ENCODE peak calls at places on chromosomes 16 and 17, in eight cellular contexts. X, B, I, V, A, Q, H and T are unnamed samples.

GRCh38 chr16:23575834-23576233 is 18.3 kb downstream of the UBFD1 start:
- DNase-seq in V (no peak), Q (no peak), A (no peak), X (no peak), I (no peak), B (no peak), H (peak; percentile 54), T (no peak)

GRCh38 chr17:72175787-72176515 is 55.1 kb downstream of the SOX9 start:
- DNase-seq in A (no peak), V (no peak), I (peak; percentile 57), X (no peak), H (no peak), B (no peak), Q (no peak), T (no peak)

GRCh38 chr16:3180445-3180878 is 7.5 kb upstream of the OR1F1 start:
- DNase-seq in Q (no peak), A (no peak), H (peak; percentile 90), I (no peak), V (no peak), B (no peak), X (no peak), T (no peak)

GRCh38 chr17:83073389-83074063 is 5.9 kb upstream of the METRNL start:
- DNase-seq in V (no peak), A (no peak), Q (peak; percentile 71), X (no peak), I (no peak), H (no peak), B (peak; percentile 87), T (no peak)

GRCh38 chr16:83040174-83040573 is 413.4 kb downstream of the CDH13 start:
- DNase-seq in X (peak; percentile 6), V (no peak), Q (no peak), A (no peak), B (no peak), H (no peak), I (no peak), T (no peak)

GRCh38 chr17:67680445-67681224 is 37.1 kb upstream of the NOL11 start:
- DNase-seq in X (no peak), B (no peak), H (no peak), I (no peak), A (no peak), V (no peak), Q (no peak), T (no peak)

GRCh38 chr17:27089929-27090247 is 204.0 kb upstream of the WSB1 start:
- DNase-seq in Q (no peak), H (no peak), A (no peak), V (no peak), I (no peak), B (no peak), X (no peak), T (no peak)

GRCh38 chr17:27540300-27541105 is 84.3 kb downstream of the KSR1 start:
- DNase-seq in H (no peak), A (peak; percentile 69), Q (peak; percentile 86), B (peak; percentile 85), X (peak; percentile 99), V (no peak), I (peak; percentile 98), T (peak; percentile 62)

GRCh38 chr16:79299154-79299799 is 301.3 kb downstream of the MAF start:
- DNase-seq in X (no peak), V (no peak), I (no peak), H (no peak), Q (no peak), B (no peak), A (no peak), T (no peak)

GRCh38 chr17:32445075-32445427 is 741 bp downstream of the PSMD11 start:
- DNase-seq in I (peak; percentile 43), X (no peak), H (peak; percentile 81), Q (peak; percentile 70), A (no peak), B (peak; percentile 51), V (no peak), T (no peak)

GRCh38 chr16:2388875-2389433 is 40.3 kb upstream of the CCNF start:
- DNase-seq in V (no peak), A (no peak), X (peak; percentile 7), I (peak; percentile 95), Q (no peak), H (no peak), B (peak; percentile 7), T (no peak)

GRCh38 chr17:80984749-80985148 is 6.9 kb upstream of the CHMP6 start:
- DNase-seq in X (peak; percentile 90), H (peak; percentile 98), B (no peak), V (no peak), I (no peak), A (no peak), Q (peak; percentile 58), T (no peak)

DNA sequence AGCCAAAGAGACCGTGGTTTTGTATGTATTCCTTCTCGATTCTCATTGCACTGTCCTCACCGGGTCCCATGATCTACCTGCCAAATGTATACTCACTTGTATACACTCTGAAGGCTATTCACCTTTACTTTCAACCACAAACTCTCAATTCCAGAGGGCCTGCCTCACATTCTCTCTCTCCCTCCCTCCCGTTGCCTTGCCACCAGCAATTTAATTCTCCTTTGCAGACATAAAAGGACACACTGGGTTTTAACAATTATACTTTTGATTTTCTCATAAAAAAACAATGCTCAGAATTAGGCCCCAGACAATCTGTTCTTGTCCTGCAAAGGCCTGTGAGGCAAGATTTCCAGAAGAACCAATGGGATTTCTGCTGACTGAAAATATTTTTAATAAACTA is 265.1 kb upstream of the PSMD7 start:
- DNase-seq in X (no peak), V (no peak), B (no peak), I (no peak), A (no peak), Q (no peak), H (no peak), T (no peak)
- H3K27ac ChIP-seq in X (no peak overlapping the region), V (no peak overlapping the region), B (no peak overlapping the region), I (no peak overlapping the region), A (no peak overlapping the region), Q (no peak overlapping the region), H (no peak overlapping the region), T (no peak overlapping the region)

DNA sequence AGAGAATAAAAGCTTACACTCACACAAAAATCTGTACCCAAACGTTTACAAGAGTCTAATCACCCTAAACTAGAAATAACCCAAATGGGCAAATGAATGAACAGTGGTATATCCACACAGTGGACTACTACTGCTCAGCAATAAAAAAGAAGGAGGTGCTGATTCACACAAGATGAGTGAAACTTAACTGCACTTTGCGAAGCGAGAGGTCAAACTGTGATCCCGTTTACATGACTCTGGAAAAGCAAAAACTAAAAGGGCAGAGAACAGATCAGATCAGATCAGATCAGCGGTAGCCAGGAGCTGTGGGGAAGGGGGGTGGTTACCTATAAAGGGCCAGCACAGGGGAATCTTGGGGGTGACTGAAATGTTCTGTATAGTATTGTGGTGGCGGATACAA is 113.4 kb downstream of the TRIM37 start:
- DNase-seq in A (no peak), X (no peak), Q (peak; percentile 9), H (no peak), V (no peak), B (no peak), I (no peak), T (no peak)
- H3K27ac ChIP-seq in A (no peak overlapping the region), X (no peak overlapping the region), Q (peak overlapping the region; percentile 94), H (no peak overlapping the region), V (no peak overlapping the region), B (no peak overlapping the region), I (no peak overlapping the region), T (no peak overlapping the region)

GRCh38 chr17:51435641-51436091 is 175.3 kb downstream of the UTP18 start:
- DNase-seq in I (peak; percentile 87), B (peak; percentile 48), V (no peak), Q (peak; percentile 84), A (no peak), X (no peak), H (peak; percentile 73), T (no peak)
- H3K27ac ChIP-seq in I (no peak overlapping the region), B (no peak overlapping the region), V (no peak overlapping the region), Q (no peak overlapping the region), A (no peak overlapping the region), X (no peak overlapping the region), H (no peak overlapping the region), T (no peak overlapping the region)

GRCh38 chr16:76656951-76657498 is 379.8 kb downstream of the CNTNAP4 start:
- DNase-seq in H (no peak), X (no peak), Q (no peak), I (no peak), A (no peak), V (no peak), B (no peak), T (no peak)

GRCh38 chr16:76650579-76650978 is 373.4 kb downstream of the CNTNAP4 start:
- DNase-seq in V (no peak), A (no peak), B (no peak), H (peak; percentile 18), X (no peak), I (no peak), Q (no peak), T (no peak)

GRCh38 chr16:76653390-76654026 is 376.3 kb downstream of the CNTNAP4 start:
- DNase-seq in Q (peak; percentile 85), V (no peak), H (peak; percentile 82), A (no peak), I (peak; percentile 13), B (no peak), X (peak; percentile 4), T (no peak)

GRCh38 chr16:76654421-76654820 is 377.2 kb downstream of the CNTNAP4 start:
- DNase-seq in H (no peak), I (no peak), Q (no peak), V (no peak), B (no peak), A (no peak), X (no peak), T (no peak)
- H3K27ac ChIP-seq in H (no peak overlapping the region), I (no peak overlapping the region), Q (no peak overlapping the region), V (no peak overlapping the region), B (no peak overlapping the region), A (no peak overlapping the region), X (no peak overlapping the region), T (no peak overlapping the region)

GRCh38 chr17:75338335-75338734 is 49.1 kb upstream of the SLC25A19 start:
- DNase-seq in I (no peak), Q (no peak), B (no peak), H (no peak), V (peak; percentile 48), A (no peak), X (peak; percentile 7), T (no peak)

GRCh38 chr17:75331671-75332070 is 42.4 kb upstream of the SLC25A19 start:
- DNase-seq in I (no peak), A (no peak), X (no peak), B (peak; percentile 37), V (no peak), H (no peak), Q (no peak), T (no peak)

GRCh38 chr17:75334723-75335122 is 45.5 kb upstream of the SLC25A19 start:
- DNase-seq in A (no peak), X (no peak), B (no peak), I (no peak), V (no peak), Q (no peak), H (no peak), T (no peak)

GRCh38 chr17:75340636-75341035 is 51.4 kb upstream of the SLC25A19 start:
- DNase-seq in B (no peak), V (no peak), A (no peak), I (no peak), X (no peak), H (no peak), Q (no peak), T (no peak)

GRCh38 chr17:75335315-75335714 is 46.1 kb upstream of the SLC25A19 start:
- DNase-seq in A (no peak), I (no peak), Q (no peak), X (no peak), V (no peak), B (no peak), H (peak; percentile 85), T (no peak)
- H3K27ac ChIP-seq in A (no peak overlapping the region), I (no peak overlapping the region), Q (no peak overlapping the region), X (no peak overlapping the region), V (no peak overlapping the region), B (no peak overlapping the region), H (peak overlapping the region; percentile 9), T (no peak overlapping the region)